ENCODE peak calls at places on chromosomes 1 and 21, in five cellular contexts. N is heart right ventricle, B is right lobe of liver, Y is AG04449, G is HL-60. I is an unnamed sample.

GRCh38 chr21:17370263-17370662 is 142.6 kb upstream of the CXADR start:
- DNase-seq in N (no peak), B (no peak), Y (no peak), G (no peak), I (no peak)

GRCh38 chr1:84163123-84164038 is 19.3 kb downstream of the PRKACB start:
- DNase-seq in N (no peak), B (no peak), Y (no peak), G (no peak), I (no peak)

GRCh38 chr1:25082216-25082899 is 149.9 kb downstream of the SYF2 start:
- DNase-seq in N (no peak), B (peak), Y (no peak), G (peak), I (no peak)

GRCh38 chr21:38631171-38631570 is 132.9 kb upstream of the ERG start:
- DNase-seq in N (no peak), B (no peak), Y (no peak), G (no peak), I (no peak)

GRCh38 chr1:68229927-68230812 is 2.2 kb downstream of the WLS start:
- DNase-seq in N (peak), B (no peak), Y (no peak), G (no peak), I (no peak)

GRCh38 chr1:24898152-24898908 is 31.7 kb downstream of the RUNX3 start:
- DNase-seq in N (peak), B (peak), Y (no peak), G (peak), I (no peak)

GRCh38 chr1:181314959-181315358 is 168.4 kb upstream of the CACNA1E start:
- DNase-seq in N (no peak), B (no peak), Y (no peak), G (no peak), I (no peak)

GRCh38 chr1:20058531-20058930 is 11.5 kb upstream of the PLA2G5 start:
- DNase-seq in N (no peak), B (no peak), Y (peak), G (no peak), I (no peak)

GRCh38 chr1:205091043-205091740 is 6.9 kb upstream of the TMEM81 start:
- DNase-seq in N (no peak), B (no peak), Y (no peak), G (peak), I (no peak)

GRCh38 chr1:44855742-44856141 is 12.7 kb upstream of the PTCH2 start:
- DNase-seq in N (no peak), B (no peak), Y (no peak), G (no peak), I (no peak)

GRCh38 chr1:197917553-197917812 is 311 bp downstream of the LHX9 start:
- DNase-seq in N (no peak), B (no peak), Y (no peak), G (no peak), I (no peak)
- H3K4me3 ChIP-seq in N (peak), B (peak), Y (peak), G (peak), I (peak)

GRCh38 chr1:45867697-45868346 is 64.4 kb downstream of the MAST2 start:
- DNase-seq in N (no peak), B (no peak), Y (no peak), G (no peak), I (no peak)

GRCh38 chr1:45862008-45862407 is 58.6 kb downstream of the MAST2 start:
- DNase-seq in N (no peak), B (no peak), Y (no peak), G (no peak), I (no peak)

GRCh38 chr1:45864124-45864721 is 60.8 kb downstream of the MAST2 start:
- DNase-seq in N (no peak), B (no peak), Y (no peak), G (no peak), I (no peak)

GRCh38 chr1:45863117-45863670 is 59.8 kb downstream of the MAST2 start:
- DNase-seq in N (no peak), B (no peak), Y (no peak), G (no peak), I (no peak)

GRCh38 chr1:45864765-45865164 is 61.4 kb downstream of the MAST2 start:
- DNase-seq in N (no peak), B (no peak), Y (no peak), G (no peak), I (no peak)
- H3K4me3 ChIP-seq in N (peak), B (no peak), Y (no peak), G (no peak), I (peak)

GRCh38 chr1:206923009-206923960 is 1.5 kb upstream of the FCMR start:
- DNase-seq in N (no peak), B (no peak), Y (no peak), G (peak), I (no peak)

GRCh38 chr1:206925116-206925736 is 3.5 kb upstream of the FCMR start:
- DNase-seq in N (no peak), B (peak), Y (no peak), G (peak), I (no peak)

GRCh38 chr1:206924549-206925115 is 2.9 kb upstream of the FCMR start:
- DNase-seq in N (no peak), B (no peak), Y (no peak), G (no peak), I (no peak)

GRCh38 chr1:206922524-206922923 is 783 bp upstream of the FCMR start:
- DNase-seq in N (no peak), B (no peak), Y (no peak), G (no peak), I (no peak)

GRCh38 chr1:206923961-206924548 is 2.3 kb upstream of the FCMR start:
- DNase-seq in N (no peak), B (no peak), Y (no peak), G (no peak), I (no peak)
- H3K4me3 ChIP-seq in N (no peak), B (no peak), Y (no peak), G (no peak), I (no peak)

DNA sequence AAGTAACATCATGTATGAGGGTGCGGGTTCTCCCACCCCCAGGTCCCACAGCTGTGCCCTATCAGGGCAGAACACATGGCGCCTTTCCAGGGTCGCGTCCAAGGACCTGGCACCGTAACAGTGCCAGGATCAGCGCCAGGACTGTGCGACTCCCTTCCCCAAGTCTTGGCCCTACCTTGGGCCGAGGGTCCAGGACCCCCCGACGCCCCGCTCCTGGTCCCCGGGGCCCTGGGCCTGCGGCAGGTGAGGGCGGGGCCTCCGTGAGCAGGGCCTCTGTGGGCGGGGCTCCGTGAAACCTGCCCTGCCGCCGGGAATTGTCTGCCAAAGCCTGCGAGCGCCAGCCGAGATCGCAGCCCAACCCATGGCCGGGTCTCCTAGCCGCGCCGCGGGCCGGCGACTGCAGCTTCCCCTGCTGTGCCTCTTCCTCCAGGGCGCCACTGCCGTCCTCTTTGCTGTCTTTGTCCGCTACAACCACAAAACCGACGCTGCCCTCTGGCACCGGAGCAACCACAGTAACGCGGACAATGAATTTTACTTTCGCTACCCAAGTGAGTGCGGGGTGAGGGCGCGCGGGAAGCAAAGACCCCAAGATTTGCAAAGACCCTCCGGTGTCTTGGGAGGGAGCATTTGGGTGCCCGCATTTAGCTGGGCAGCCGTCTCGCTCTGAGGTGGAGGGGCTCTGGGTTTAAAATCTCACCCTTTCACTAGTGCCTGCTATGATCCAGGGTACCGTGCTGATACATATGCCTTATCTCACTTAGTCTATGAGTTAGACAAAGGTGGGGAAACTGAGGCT is at the start of gene RHBG:
- DNase-seq in N (no peak), B (peak), Y (no peak), G (peak), I (no peak)
- H3K4me3 ChIP-seq in N (peak), B (peak), Y (peak), G (no peak), I (peak)

I was measured in retinal pigment epithelial cell.